ENCODE peak calls at places on chromosomes 7 and 10, in six cellular contexts. L, Q, H, Y, C and B are unnamed samples.

GRCh38 chr10:12796431-12797185 is 204.9 kb downstream of the CCDC3 start:
- DNase-seq in L (no peak), Q (no peak), H (no peak), Y (no peak), C (no peak), B (no peak)

GRCh38 chr7:92836489-92837213 is at the start of gene CDK6:
- DNase-seq in L (peak), Q (no peak), H (peak), Y (no peak), C (peak), B (peak)

GRCh38 chr10:60003709-60004191 is 97.4 kb upstream of the CCDC6 start:
- DNase-seq in L (no peak), Q (no peak), H (no peak), Y (no peak), C (no peak), B (no peak)

GRCh38 chr10:18060217-18060616 is 80.0 kb upstream of the CACNB2 start:
- DNase-seq in L (no peak), Q (no peak), H (no peak), Y (no peak), C (peak), B (no peak)

GRCh38 chr10:22320591-22321155 is at the start of gene BMI1:
- DNase-seq in L (peak), Q (no peak), H (peak), Y (no peak), C (peak), B (peak)

GRCh38 chr7:33250421-33250827 is 121.1 kb downstream of the BBS9 start:
- DNase-seq in L (no peak), Q (no peak), H (no peak), Y (no peak), C (no peak), B (no peak)

GRCh38 chr10:85849315-85849714 is 517.3 kb downstream of the GRID1 start:
- DNase-seq in L (no peak), Q (no peak), H (no peak), Y (no peak), C (no peak), B (no peak)

GRCh38 chr7:101901661-101902491 is 84.5 kb downstream of the CUX1 start:
- DNase-seq in L (no peak), Q (no peak), H (no peak), Y (no peak), C (no peak), B (no peak)

GRCh38 chr10:4655406-4655805 is 170.6 kb upstream of the AKR1E2 start:
- DNase-seq in L (no peak), Q (no peak), H (no peak), Y (no peak), C (no peak), B (no peak)

GRCh38 chr10:94423627-94424026 is 21.3 kb downstream of the TBC1D12 start:
- DNase-seq in L (no peak), Q (no peak), H (no peak), Y (no peak), C (no peak), B (no peak)

GRCh38 chr10:96743988-96744585 is 23.8 kb upstream of the PIK3AP1 start:
- DNase-seq in L (no peak), Q (no peak), H (no peak), Y (no peak), C (no peak), B (no peak)